ENCODE peak calls at places on chromosomes 5 and 9, in eight cellular contexts. I is cardiac muscle cell; Y is posterior vena cava; Q is stimulated activated CD8-positive, alpha-beta memory T cell treated with anti-CD3 and anti-CD28 coated beads, Interleukin-12 subunit alpha, Interleukin-12 subunit beta, amount 100 ng/mL, for 1 hour; A is mesothelial cell of epicardium; O is NCI-H345; N is posterior cingulate gyrus; H is upper lobe of left lung. W is an unnamed sample.

GRCh38 chr9:74577956-74578355 is 80.8 kb downstream of the RORB start:
- DNase-seq in A (no peak), Q (no peak), O (no peak), H (no peak), Y (no peak), N (no peak), I (no peak), W (no peak)

GRCh38 chr5:140875085-140876065 is at the start of gene PCDHA12:
- DNase-seq in H (peak), O (no peak), Q (no peak), N (no peak), I (peak), A (no peak), Y (no peak), W (no peak)

GRCh38 chr9:100473271-100474081 is 527 bp downstream of the TMEFF1 start:
- DNase-seq in I (peak), O (peak), Q (peak), Y (peak), A (peak), H (no peak), N (peak), W (peak)

GRCh38 chr5:87650284-87650683 is 237.6 kb upstream of the CCNH start:
- DNase-seq in A (no peak), Q (no peak), I (no peak), O (no peak), N (no peak), Y (no peak), H (no peak), W (no peak)

GRCh38 chr5:95448836-95449235 is 57.7 kb downstream of the FAM81B start:
- DNase-seq in O (no peak), Q (no peak), I (no peak), H (no peak), A (no peak), N (no peak), Y (no peak), W (no peak)

GRCh38 chr5:71882826-71883744 is 164.0 kb downstream of the CARTPT start:
- DNase-seq in A (no peak), H (no peak), N (no peak), Q (no peak), Y (no peak), O (peak), I (no peak), W (no peak)

GRCh38 chr5:98101131-98101530 is 672.3 kb upstream of the RGMB start:
- DNase-seq in O (no peak), Y (no peak), I (no peak), A (no peak), H (no peak), N (no peak), Q (no peak), W (no peak)

GRCh38 chr5:161925960-161926359 is 78.0 kb downstream of the GABRA1 start:
- DNase-seq in N (no peak), O (no peak), Q (no peak), I (no peak), A (no peak), Y (no peak), H (no peak), W (no peak)

GRCh38 chr9:92592537-92592936 is 56.7 kb upstream of the ECM2 start:
- DNase-seq in H (no peak), N (no peak), Y (no peak), I (no peak), Q (no peak), O (no peak), A (no peak), W (no peak)

GRCh38 chr5:150155258-150156032 is at the start of gene PDGFRB:
- DNase-seq in I (peak), Y (peak), O (no peak), H (peak), A (peak), Q (peak), N (peak), W (peak)

GRCh38 chr9:78133751-78134150 is 102.1 kb upstream of the CEP78 start:
- DNase-seq in O (no peak), Q (no peak), H (no peak), N (no peak), I (no peak), Y (no peak), A (no peak), W (no peak)

GRCh38 chr9:125255781-125256391 is 5.7 kb upstream of the GAPVD1 start:
- DNase-seq in Y (no peak), I (peak), O (peak), H (no peak), Q (no peak), A (no peak), N (no peak), W (no peak)

GRCh38 chr9:36903541-36904435 is 130.3 kb downstream of the PAX5 start:
- DNase-seq in O (no peak), I (no peak), N (no peak), H (no peak), A (no peak), Q (no peak), Y (no peak), W (no peak)

GRCh38 chr9:13942695-13943094 is 371.2 kb downstream of the NFIB start:
- DNase-seq in Y (no peak), O (no peak), Q (no peak), I (no peak), H (no peak), A (no peak), N (no peak), W (no peak)

GRCh38 chr5:135553688-135554462 is 18.1 kb upstream of the NEUROG1 start:
- DNase-seq in Q (no peak), H (peak), Y (peak), I (peak), A (no peak), O (peak), N (no peak), W (no peak)

GRCh38 chr9:117929873-117930272 is 225.7 kb downstream of the TLR4 start:
- DNase-seq in Q (no peak), A (no peak), O (peak), Y (no peak), N (no peak), I (no peak), H (no peak), W (no peak)

GRCh38 chr5:176734756-176735342 is 75.5 kb upstream of the UNC5A start:
- DNase-seq in Y (peak), I (no peak), O (no peak), Q (no peak), A (peak), N (no peak), H (no peak), W (peak)

GRCh38 chr5:149452665-149453617 is 73.8 kb upstream of the IL17B start:
- DNase-seq in H (no peak), O (no peak), Y (peak), Q (no peak), I (no peak), A (no peak), N (no peak), W (peak)

GRCh38 chr5:61331407-61332368 is at the start of gene ZSWIM6:
- DNase-seq in A (peak), Y (peak), H (peak), O (peak), I (peak), N (peak), Q (peak), W (peak)

GRCh38 chr5:73998496-73998895 is 372.5 kb downstream of the ARHGEF28 start:
- DNase-seq in H (no peak), N (no peak), O (peak), A (no peak), I (no peak), Q (no peak), Y (no peak), W (no peak)

GRCh38 chr5:92179651-92180050 is 796.5 kb upstream of the ARRDC3 start:
- DNase-seq in A (no peak), Y (no peak), O (no peak), H (no peak), N (no peak), I (no peak), Q (no peak), W (no peak)

GRCh38 chr5:57725628-57726504 is 243.3 kb upstream of the ACTBL2 start:
- DNase-seq in N (no peak), O (no peak), Y (no peak), Q (no peak), H (no peak), A (no peak), I (no peak), W (no peak)

GRCh38 chr9:86614871-86615849 is 260.9 kb upstream of the TUT7 start:
- DNase-seq in H (no peak), Y (no peak), N (no peak), I (no peak), O (no peak), Q (no peak), A (no peak), W (no peak)

GRCh38 chr5:155024015-155024414 is 10.5 kb downstream of the KIF4B start:
- DNase-seq in Y (no peak), H (no peak), Q (no peak), A (no peak), N (no peak), I (no peak), O (no peak), W (no peak)

GRCh38 chr9:16092627-16093091 is 539.8 kb downstream of the CCDC171 start:
- DNase-seq in Y (no peak), H (no peak), I (no peak), O (no peak), N (no peak), Q (no peak), A (no peak), W (no peak)

GRCh38 chr5:37837101-37838032 is 2.5 kb downstream of the GDNF start:
- DNase-seq in Y (peak), A (peak), H (peak), Q (no peak), O (peak), I (peak), N (peak), W (peak)

GRCh38 chr5:112738180-112738560 is 485 bp downstream of the APC start:
- DNase-seq in N (no peak), A (no peak), H (no peak), I (no peak), Y (no peak), Q (no peak), O (no peak), W (no peak)

GRCh38 chr5:149938791-149939358 is 5.7 kb downstream of the PDE6A start:
- DNase-seq in N (no peak), Y (no peak), Q (no peak), I (no peak), A (no peak), O (no peak), H (peak), W (no peak)

GRCh38 chr9:135348788-135349150 is 130.8 kb upstream of the PPP1R26 start:
- DNase-seq in Q (no peak), A (no peak), I (no peak), H (no peak), O (no peak), Y (no peak), N (no peak), W (peak)

GRCh38 chr5:39470021-39470420 is 45.2 kb upstream of the DAB2 start:
- DNase-seq in Q (no peak), I (no peak), Y (peak), N (no peak), A (no peak), H (no peak), O (no peak), W (no peak)

GRCh38 chr5:107532182-107532878 is 138.4 kb downstream of the EFNA5 start:
- DNase-seq in Q (no peak), N (no peak), O (no peak), I (no peak), H (no peak), Y (no peak), A (no peak), W (no peak)

GRCh38 chr9:818958-819357 is 22.5 kb upstream of the DMRT1 start:
- DNase-seq in O (no peak), I (no peak), H (no peak), Q (no peak), Y (no peak), N (no peak), A (no peak), W (no peak)

GRCh38 chr5:138641547-138642298 is 66.5 kb upstream of the HSPA9 start:
- DNase-seq in O (peak), Q (peak), H (peak), N (peak), I (peak), A (peak), Y (peak), W (no peak)

GRCh38 chr9:96015876-96016686 is 140.6 kb downstream of the ERCC6L2 start:
- DNase-seq in A (no peak), N (no peak), O (no peak), Y (no peak), Q (no peak), I (no peak), H (no peak), W (no peak)

GRCh38 chr5:59765446-59765845 is 128.1 kb downstream of the PDE4D start:
- DNase-seq in N (no peak), Y (no peak), A (no peak), H (no peak), Q (no peak), I (no peak), O (no peak), W (no peak)

GRCh38 chr5:36162810-36163486 is 11.0 kb downstream of the SKP2 start:
- DNase-seq in A (no peak), H (no peak), N (peak), I (no peak), Q (no peak), Y (no peak), O (no peak), W (no peak)